ENCODE peak calls at places on chromosomes 6 and 20, in nine cellular contexts. J is HCT116, X is psoas muscle, Z is uterus, S is aorta, U is heart left ventricle, D is astrocyte, K is thoracic aorta, P is endodermal cell. H is an unnamed sample. For H3K4me1 and H3K9me3, the result is how much of the 10 kb centered on the place peaks cover.

GRCh38 chr6:154156135-154156948 is 117.3 kb downstream of the OPRM1 start:
- DNase-seq in J (peak), X (no peak), Z (peak), S (no peak), U (no peak), D (peak), K (no peak), P (peak), H (peak)

GRCh38 chr6:110816677-110817076 is 1.4 kb upstream of the CDK19 start:
- DNase-seq in J (no peak), X (no peak), Z (no peak), S (no peak), U (no peak), D (no peak), K (no peak), P (no peak), H (no peak)

GRCh38 chr6:158467923-158468322 is 92.0 kb upstream of the TMEM181 start:
- DNase-seq in J (no peak), X (no peak), Z (no peak), S (no peak), U (no peak), D (no peak), K (no peak), P (peak), H (no peak)

GRCh38 chr6:49911252-49911651 is 44.9 kb upstream of the CRISP1 start:
- DNase-seq in J (no peak), X (no peak), Z (no peak), S (no peak), U (no peak), D (no peak), K (no peak), P (no peak), H (no peak)

GRCh38 chr6:36419295-36419694 is 23.4 kb downstream of the PXT1 start:
- DNase-seq in J (no peak), X (no peak), Z (no peak), S (no peak), U (no peak), D (no peak), K (no peak), P (no peak), H (no peak)

GRCh38 chr20:48723308-48724264 is 104.2 kb downstream of the PREX1 start:
- DNase-seq in J (no peak), X (no peak), Z (peak), S (peak), U (no peak), D (no peak), K (peak), P (no peak), H (peak)

GRCh38 chr6:125747589-125748533 is 1.6 kb upstream of the HEY2 start:
- DNase-seq in J (no peak), X (peak), Z (no peak), S (peak), U (peak), D (no peak), K (no peak), P (peak), H (peak)

GRCh38 chr20:51129201-51129671 is 106.3 kb upstream of the KCNG1 start:
- DNase-seq in J (no peak), X (no peak), Z (no peak), S (no peak), U (no peak), D (no peak), K (no peak), P (no peak), H (no peak)

GRCh38 chr20:35663813-35664543 is 722 bp downstream of the CPNE1 start:
- DNase-seq in J (peak), X (peak), Z (peak), S (no peak), U (no peak), D (peak), K (no peak), P (peak), H (peak)

GRCh38 chr6:110561016-110561396 is 84.6 kb upstream of the SLC22A16 start:
- DNase-seq in J (no peak), X (no peak), Z (no peak), S (no peak), U (no peak), D (no peak), K (no peak), P (no peak), H (no peak)

GRCh38 chr6:131519670-131520436 is 53.2 kb upstream of the ARG1 start:
- DNase-seq in J (peak), X (no peak), Z (no peak), S (no peak), U (no peak), D (peak), K (no peak), P (peak), H (no peak)

GRCh38 chr6:89297695-89298351 is 17.3 kb downstream of the GABRR2 start:
- DNase-seq in J (peak), X (peak), Z (peak), S (no peak), U (no peak), D (peak), K (peak), P (no peak), H (no peak)

GRCh38 chr6:15754035-15754705 is 91.3 kb upstream of the DTNBP1 start:
- DNase-seq in J (no peak), X (no peak), Z (no peak), S (no peak), U (no peak), D (peak), K (no peak), P (peak), H (no peak)

GRCh38 chr6:147390909-147391536 is 117.5 kb upstream of the SAMD5 start:
- DNase-seq in J (peak), X (no peak), Z (no peak), S (no peak), U (no peak), D (peak), K (no peak), P (no peak), H (no peak)

GRCh38 chr6:126047648-126048047 is 61.3 kb downstream of the TRMT11 start:
- DNase-seq in J (no peak), X (no peak), Z (no peak), S (no peak), U (no peak), D (no peak), K (no peak), P (no peak), H (no peak)

GRCh38 chr6:36766649-36766945 is 69.0 kb downstream of the RAB44 start:
- DNase-seq in J (no peak), X (no peak), Z (no peak), S (no peak), U (no peak), D (no peak), K (no peak), P (no peak), H (no peak)

GRCh38 chr6:18388252-18388651 is 1.1 kb downstream of the RNF144B start:
- DNase-seq in J (no peak), X (no peak), Z (no peak), S (no peak), U (no peak), D (no peak), K (no peak), P (no peak), H (no peak)

GRCh38 chr6:85186546-85187170 is 263.2 kb upstream of the NT5E start:
- DNase-seq in J (no peak), X (no peak), Z (no peak), S (no peak), U (no peak), D (no peak), K (no peak), P (no peak), H (no peak)

GRCh38 chr6:104955491-104955890 is 1.4 kb upstream of the LIN28B start:
- DNase-seq in J (no peak), X (no peak), Z (no peak), S (no peak), U (no peak), D (no peak), K (no peak), P (peak), H (no peak)

GRCh38 chr20:25149986-25150385 is 45.5 kb upstream of the ENTPD6 start:
- DNase-seq in J (no peak), X (no peak), Z (no peak), S (no peak), U (no peak), D (no peak), K (no peak), P (no peak), H (no peak)

GRCh38 chr20:25148181-25148981 is 47.1 kb upstream of the ENTPD6 start:
- DNase-seq in J (no peak), X (peak), Z (no peak), S (peak), U (no peak), D (peak), K (no peak), P (peak), H (peak)

GRCh38 chr20:25146976-25147375 is 48.5 kb upstream of the ENTPD6 start:
- DNase-seq in J (no peak), X (no peak), Z (no peak), S (no peak), U (no peak), D (no peak), K (no peak), P (no peak), H (no peak)

GRCh38 chr20:25147716-25148115 is 47.8 kb upstream of the ENTPD6 start:
- DNase-seq in J (no peak), X (no peak), Z (no peak), S (no peak), U (no peak), D (no peak), K (no peak), P (no peak), H (no peak)

DNA sequence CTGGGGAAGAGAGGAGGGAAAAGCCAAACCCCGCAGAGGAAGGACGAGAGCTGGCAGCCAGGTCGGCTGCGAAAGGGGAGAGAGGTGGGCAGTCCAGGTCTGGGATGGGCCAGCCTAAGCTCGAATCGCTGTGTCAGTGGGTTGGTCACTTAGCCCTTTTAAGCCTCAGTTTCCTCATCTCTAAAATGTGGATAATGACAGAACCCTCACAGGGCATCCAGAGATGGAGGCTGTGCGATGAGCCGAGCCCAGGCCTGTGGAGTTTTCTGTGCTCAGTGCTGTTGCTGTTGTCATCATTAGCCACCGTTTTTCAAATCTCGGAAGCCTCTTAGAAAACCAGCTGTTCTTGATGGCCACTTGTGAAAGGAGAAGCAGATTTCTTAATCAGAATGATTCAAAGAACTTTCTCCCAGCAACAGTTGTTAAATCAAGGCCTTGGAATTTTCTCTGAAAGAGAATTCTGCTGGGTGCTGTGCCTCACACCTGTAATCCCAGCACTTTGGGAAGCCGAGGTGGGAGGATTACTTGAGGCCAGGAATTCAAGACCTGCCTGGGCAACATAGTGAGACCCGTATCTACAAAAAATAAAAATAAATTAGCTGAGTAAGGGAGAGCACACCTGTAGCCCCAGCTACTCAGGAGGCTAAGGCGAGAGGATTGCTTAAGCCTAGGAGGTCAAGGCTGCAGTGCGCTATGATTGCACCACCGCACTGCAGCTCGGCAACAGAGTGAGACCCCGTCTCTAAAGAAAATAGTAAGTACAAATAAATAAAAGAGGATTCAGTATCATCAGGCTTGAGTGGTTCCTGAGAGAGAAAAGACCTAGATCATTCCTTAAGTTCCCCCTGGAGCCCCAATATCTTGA is 46.3 kb upstream of the ENTPD6 start:
- DNase-seq in J (no peak), X (no peak), Z (no peak), S (no peak), U (no peak), D (no peak), K (no peak), P (no peak), H (no peak)
- H3K4me3 ChIP-seq in J (no peak), X (peak), Z (peak), S (no peak), U (peak), D (no peak), K (peak), P (no peak), H (peak)

GRCh38 chr6:7147051-7147671 is 39.4 kb downstream of the RREB1 start:
- DNase-seq in J (no peak), X (no peak), Z (no peak), S (no peak), U (no peak), D (peak), K (no peak), P (peak), H (no peak)
- H3K4me1 ChIP-seq in J (half or more), X (half or more), Z (under half), S (under half), U (half or more), D (under half), K (under half), P (under half), H (half or more)

GRCh38 chr20:41139227-41140093 is 2.1 kb downstream of the PLCG1 start:
- DNase-seq in J (no peak), X (no peak), Z (no peak), S (no peak), U (no peak), D (no peak), K (no peak), P (no peak), H (no peak)
- H3K9me3 ChIP-seq in J (under half), X (under half), Z (under half), S (under half), U (under half), D (under half), K (under half), P (under half), H (under half)

GRCh38 chr6:157104803-157105202 is 218.5 kb downstream of the TMEM242 start:
- DNase-seq in J (no peak), X (no peak), Z (no peak), S (no peak), U (no peak), D (no peak), K (no peak), P (no peak), H (no peak)

GRCh38 chr6:157107915-157108651 is 215.2 kb downstream of the TMEM242 start:
- DNase-seq in J (no peak), X (no peak), Z (no peak), S (no peak), U (no peak), D (peak), K (no peak), P (no peak), H (no peak)

GRCh38 chr6:157108923-157109322 is 214.4 kb downstream of the TMEM242 start:
- DNase-seq in J (no peak), X (no peak), Z (no peak), S (no peak), U (no peak), D (no peak), K (no peak), P (no peak), H (no peak)

GRCh38 chr6:157107571-157107914 is 215.8 kb downstream of the TMEM242 start:
- DNase-seq in J (no peak), X (no peak), Z (no peak), S (no peak), U (no peak), D (no peak), K (no peak), P (no peak), H (no peak)

GRCh38 chr6:157106487-157106886 is 216.8 kb downstream of the TMEM242 start:
- DNase-seq in J (peak), X (no peak), Z (no peak), S (no peak), U (no peak), D (peak), K (no peak), P (no peak), H (no peak)
- H3K4me3 ChIP-seq in J (no peak), X (no peak), Z (no peak), S (no peak), U (no peak), D (no peak), K (no peak), P (no peak), H (no peak)

GRCh38 chr20:64035933-64036345 is at the start of gene C20orf204:
- DNase-seq in J (no peak), X (no peak), Z (no peak), S (no peak), U (no peak), D (no peak), K (no peak), P (peak), H (no peak)
- H3K4me1 ChIP-seq in J (under half), X (under half), Z (under half), S (under half), U (under half), D (under half), K (under half), P (under half), H (under half)

DNA sequence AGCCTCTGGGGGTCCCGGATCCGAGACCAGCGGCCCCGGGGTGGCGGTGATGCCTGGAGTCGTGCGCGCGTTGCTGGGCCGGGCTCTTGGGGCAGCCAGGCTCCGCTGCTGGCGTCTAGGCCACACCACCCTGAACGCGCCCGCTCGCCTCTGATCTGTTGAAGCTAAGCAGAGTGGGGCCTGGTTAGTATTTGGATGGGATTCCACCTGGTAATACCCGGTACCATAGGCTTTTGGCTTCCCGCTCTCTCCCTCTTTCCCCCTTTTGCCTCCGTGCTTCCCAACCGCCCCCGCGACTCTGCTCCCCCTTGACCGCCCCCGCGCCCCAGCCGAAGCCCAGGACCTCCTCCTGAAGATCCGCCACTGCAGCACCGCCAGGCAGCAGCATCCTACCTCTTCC is 1383.5 kb upstream of the DEFB115 start:
- DNase-seq in J (no peak), X (peak), Z (no peak), S (peak), U (peak), D (peak), K (no peak), P (peak), H (peak)
- H3K9me3 ChIP-seq in J (under half), X (under half), Z (under half), S (under half), U (under half), D (under half), K (under half), P (half or more), H (under half)